ENCODE peak calls at places on chromosomes 6 and 20, in five cellular contexts. G is astrocyte of the spinal cord; P is lower leg skin; R is activated T-cell treated with anti-CD3 and anti-CD28 coated beads, Interleukin-2, amount 50 U/mL, for 72 hours; H is HEK293T. T is an unnamed sample.
A peak's percentile ranks its signal among the peaks of the same experiment; 100 is the strongest.

GRCh38 chr6:118574051-118574865 is 26.2 kb downstream of the PLN start:
- DNase-seq in P (no peak), H (no peak), R (no peak), G (no peak), T (no peak)

GRCh38 chr6:10347561-10348327 is 67.1 kb downstream of the TFAP2A start:
- DNase-seq in R (no peak), P (peak; percentile 56), H (no peak), G (no peak), T (no peak)

GRCh38 chr6:17066610-17067009 is 35.2 kb upstream of the STMND1 start:
- DNase-seq in G (no peak), H (no peak), R (no peak), P (no peak), T (no peak)

GRCh38 chr6:20033697-20034407 is 178.4 kb downstream of the MBOAT1 start:
- DNase-seq in H (no peak), P (no peak), G (no peak), R (no peak), T (no peak)

GRCh38 chr6:28884423-28885148 is 39.2 kb downstream of the TRIM27 start:
- DNase-seq in P (no peak), H (no peak), R (peak; percentile 69), G (no peak), T (no peak)

GRCh38 chr6:2697291-2697690 is 53.4 kb downstream of the MYLK4 start:
- DNase-seq in P (no peak), H (no peak), G (no peak), R (no peak), T (no peak)

GRCh38 chr6:37583261-37583660 is 83.6 kb upstream of the CCDC167 start:
- DNase-seq in H (no peak), G (no peak), P (no peak), R (no peak), T (no peak)

GRCh38 chr6:144008501-144009245 is 614 bp upstream of the PLAGL1 start:
- DNase-seq in R (no peak), H (no peak), G (no peak), P (no peak), T (no peak)

GRCh38 chr20:9500121-9500911 is 14.1 kb upstream of the LAMP5 start:
- DNase-seq in G (no peak), H (no peak), P (no peak), R (no peak), T (no peak)

GRCh38 chr6:129368076-129368475 is 341.9 kb downstream of the ARHGAP18 start:
- DNase-seq in H (no peak), G (no peak), R (no peak), P (no peak), T (no peak)

GRCh38 chr6:129844118-129844891 is 16.8 kb downstream of the TMEM244 start:
- DNase-seq in H (peak; percentile 21), G (peak; percentile 82), R (no peak), P (no peak), T (no peak)

GRCh38 chr6:113361014-113361645 is 496.0 kb upstream of the MARCKS start:
- DNase-seq in G (peak; percentile 94), R (no peak), H (no peak), P (no peak), T (no peak)

GRCh38 chr6:85600713-85601313 is 7.2 kb upstream of the SNX14 start:
- DNase-seq in P (no peak), H (no peak), G (no peak), R (no peak), T (no peak)

GRCh38 chr6:139390447-139390846 is 16.0 kb upstream of the CITED2 start:
- DNase-seq in P (no peak), H (no peak), R (no peak), G (no peak), T (no peak)

GRCh38 chr6:52662031-52662430 is 8.9 kb upstream of the TMEM14A start:
- DNase-seq in G (no peak), R (no peak), P (no peak), H (no peak), T (no peak)

GRCh38 chr6:20203561-20204528 is 8.4 kb downstream of the MBOAT1 start:
- DNase-seq in P (no peak), R (no peak), G (no peak), H (no peak), T (no peak)

GRCh38 chr6:74044417-74045096 is 348.6 kb downstream of the CD109 start:
- DNase-seq in R (no peak), P (no peak), G (no peak), H (no peak), T (no peak)

GRCh38 chr6:90079555-90080490 is 185.6 kb downstream of the GJA10 start:
- DNase-seq in H (no peak), P (no peak), R (peak; percentile 63), G (no peak), T (no peak)

GRCh38 chr20:5884465-5885335 is 65.6 kb downstream of the TRMT6 start:
- DNase-seq in R (no peak), G (no peak), H (no peak), P (no peak), T (no peak)

GRCh38 chr6:148422085-148422484 is 79.4 kb downstream of the SASH1 start:
- DNase-seq in H (no peak), P (no peak), R (no peak), G (no peak), T (no peak)

GRCh38 chr6:90472716-90473115 is 114.2 kb downstream of the MAP3K7 start:
- DNase-seq in G (no peak), R (no peak), P (no peak), H (no peak), T (no peak)

GRCh38 chr6:144749263-144749662 is 464.1 kb downstream of the UTRN start:
- DNase-seq in R (no peak), P (no peak), G (no peak), H (no peak), T (no peak)

GRCh38 chr20:61185841-61186601 is 66.0 kb upstream of the CDH4 start:
- DNase-seq in G (peak; percentile 94), P (no peak), R (no peak), H (no peak), T (no peak)

T was measured in right atrium auricular region.